ENCODE peak calls at places on chromosomes 13 and 19, in nine cellular contexts. Y, C, Q, F, B, W, G, O and N are unnamed samples.

GRCh38 chr13:48096670-48097069 is 1.8 kb upstream of the MED4 start:
- DNase-seq in Y (no peak), C (no peak), Q (no peak), F (no peak), B (no peak), W (peak), G (no peak), O (no peak), N (no peak)

GRCh38 chr13:28136916-28137315 is 1.4 kb upstream of the PAN3 start:
- DNase-seq in Y (peak), C (no peak), Q (no peak), F (no peak), B (no peak), W (no peak), G (no peak), O (no peak), N (no peak)

GRCh38 chr13:44393391-44393790 is 19.8 kb downstream of the SERP2 start:
- DNase-seq in Y (no peak), C (no peak), Q (no peak), F (no peak), B (no peak), W (peak), G (no peak), O (no peak), N (no peak)

GRCh38 chr19:18453269-18454024 is 15.5 kb upstream of the ISYNA1 start:
- DNase-seq in Y (no peak), C (no peak), Q (no peak), F (no peak), B (no peak), W (no peak), G (no peak), O (no peak), N (no peak)

GRCh38 chr13:113880651-113881611 is 17.1 kb upstream of the GAS6 start:
- DNase-seq in Y (no peak), C (no peak), Q (no peak), F (no peak), B (no peak), W (no peak), G (no peak), O (no peak), N (peak)

GRCh38 chr13:113927661-113928581 is 46.0 kb downstream of the C13orf46 start:
- DNase-seq in Y (no peak), C (no peak), Q (no peak), F (peak), B (no peak), W (no peak), G (peak), O (peak), N (peak)

GRCh38 chr19:3098515-3099346 is 4.6 kb downstream of the GNA11 start:
- DNase-seq in Y (no peak), C (no peak), Q (peak), F (peak), B (no peak), W (no peak), G (no peak), O (no peak), N (peak)

GRCh38 chr13:27969073-27969865 is at the start of gene CDX2:
- DNase-seq in Y (no peak), C (no peak), Q (no peak), F (no peak), B (no peak), W (no peak), G (no peak), O (no peak), N (no peak)

GRCh38 chr13:22086593-22086992 is 415.7 kb downstream of the FGF9 start:
- DNase-seq in Y (no peak), C (no peak), Q (no peak), F (no peak), B (no peak), W (no peak), G (no peak), O (no peak), N (no peak)

GRCh38 chr13:110758195-110758594 is 44.7 kb downstream of the ING1 start:
- DNase-seq in Y (no peak), C (no peak), Q (no peak), F (no peak), B (no peak), W (no peak), G (no peak), O (no peak), N (no peak)

GRCh38 chr13:105370011-105370645 is 1165.3 kb downstream of the EFNB2 start:
- DNase-seq in Y (no peak), C (no peak), Q (no peak), F (no peak), B (no peak), W (no peak), G (no peak), O (no peak), N (no peak)

GRCh38 chr13:77751513-77752456 is 54.3 kb downstream of the SLAIN1 start:
- DNase-seq in Y (peak), C (peak), Q (peak), F (no peak), B (peak), W (peak), G (peak), O (no peak), N (no peak)

GRCh38 chr13:40087021-40088002 is 431.9 kb downstream of the COG6 start:
- DNase-seq in Y (no peak), C (no peak), Q (no peak), F (no peak), B (no peak), W (no peak), G (no peak), O (no peak), N (no peak)

GRCh38 chr19:39270091-39270871 is 2.1 kb downstream of the IFNL2 start:
- DNase-seq in Y (no peak), C (no peak), Q (no peak), F (no peak), B (no peak), W (no peak), G (peak), O (no peak), N (no peak)

GRCh38 chr13:66673401-66673800 is 556.7 kb downstream of the PCDH9 start:
- DNase-seq in Y (no peak), C (no peak), Q (no peak), F (no peak), B (no peak), W (peak), G (peak), O (no peak), N (no peak)

GRCh38 chr19:38846097-38846496 is 3.7 kb downstream of the HNRNPL start:
- DNase-seq in Y (no peak), C (no peak), Q (no peak), F (peak), B (no peak), W (no peak), G (no peak), O (no peak), N (no peak)

GRCh38 chr13:113428871-113429607 is 24.2 kb downstream of the ADPRHL1 start:
- DNase-seq in Y (no peak), C (no peak), Q (no peak), F (no peak), B (no peak), W (no peak), G (no peak), O (no peak), N (peak)

GRCh38 chr19:9986787-9987281 is 23.5 kb downstream of the COL5A3 start:
- DNase-seq in Y (no peak), C (no peak), Q (no peak), F (no peak), B (no peak), W (no peak), G (no peak), O (no peak), N (peak)

GRCh38 chr13:44331446-44331845 is 42.2 kb upstream of the SERP2 start:
- DNase-seq in Y (no peak), C (no peak), Q (no peak), F (no peak), B (no peak), W (no peak), G (no peak), O (no peak), N (no peak)

GRCh38 chr19:33866696-33867095 is 70.0 kb downstream of the KCTD15 start:
- DNase-seq in Y (no peak), C (no peak), Q (no peak), F (peak), B (no peak), W (no peak), G (no peak), O (no peak), N (no peak)

GRCh38 chr13:39335721-39336120 is 267.3 kb downstream of the LHFPL6 start:
- DNase-seq in Y (no peak), C (no peak), Q (no peak), F (no peak), B (no peak), W (no peak), G (no peak), O (no peak), N (no peak)

GRCh38 chr19:23381114-23381513 is 14.2 kb downstream of the ZNF91 start:
- DNase-seq in Y (no peak), C (no peak), Q (no peak), F (no peak), B (no peak), W (no peak), G (no peak), O (no peak), N (no peak)

GRCh38 chr13:26502826-26503225 is 54.7 kb upstream of the WASF3 start:
- DNase-seq in Y (peak), C (no peak), Q (no peak), F (no peak), B (no peak), W (no peak), G (peak), O (no peak), N (no peak)

GRCh38 chr19:29525901-29526729 is at the start of gene VSTM2B:
- DNase-seq in Y (no peak), C (no peak), Q (no peak), F (peak), B (no peak), W (no peak), G (no peak), O (no peak), N (peak)

GRCh38 chr13:109945206-109945960 is 159.0 kb upstream of the IRS2 start:
- DNase-seq in Y (no peak), C (no peak), Q (no peak), F (no peak), B (no peak), W (no peak), G (peak), O (no peak), N (no peak)